ENCODE peak calls at places on chromosomes 7 and 10, in eight cellular contexts. Y is left colon; O is stimulated activated CD8-positive, alpha-beta memory T cell treated with anti-CD3 and anti-CD28 coated beads, Interleukin-2, amount 100 ng/mL, for 48 hours; H is GM20000; S is ovary; L is heart left ventricle; D is stimulated activated CD4-positive, alpha-beta T cell treated with anti-CD3 and anti-CD28 coated beads, Interleukin-2, amount 100 ng/mL, for 48 hours; K is effector CD4-positive, alpha-beta T cell. B is an unnamed sample.

GRCh38 chr10:129707406-129708388 is 240.7 kb downstream of the MGMT start:
- DNase-seq in Y (no peak), K (no peak), H (no peak), S (no peak), D (no peak), O (no peak), L (peak), B (no peak)

GRCh38 chr10:113585949-113586348 is 33.1 kb downstream of the HABP2 start:
- DNase-seq in L (no peak), Y (no peak), K (no peak), D (no peak), H (peak), O (no peak), S (no peak), B (no peak)

GRCh38 chr10:131195552-131196159 is 115.9 kb downstream of the TCERG1L start:
- DNase-seq in D (no peak), O (no peak), L (no peak), H (no peak), S (no peak), Y (no peak), K (no peak), B (peak)

GRCh38 chr7:155770186-155770585 is 42.1 kb downstream of the SHH start:
- DNase-seq in Y (no peak), H (no peak), D (no peak), L (no peak), K (no peak), O (no peak), S (no peak), B (no peak)

GRCh38 chr10:580796-581195 is 108.7 kb downstream of the DIP2C start:
- DNase-seq in D (no peak), Y (no peak), H (no peak), S (no peak), L (no peak), O (no peak), K (no peak), B (no peak)

GRCh38 chr10:77801474-77802238 is 124.9 kb downstream of the DLG5 start:
- DNase-seq in H (peak), K (peak), L (no peak), O (peak), D (peak), S (no peak), Y (no peak), B (no peak)

GRCh38 chr10:132372516-132373095 is 24.4 kb upstream of the PWWP2B start:
- DNase-seq in O (no peak), D (no peak), Y (no peak), L (no peak), K (no peak), S (peak), H (no peak), B (no peak)

GRCh38 chr10:43702213-43702935 is 53.7 kb upstream of the ZNF32 start:
- DNase-seq in H (no peak), D (no peak), O (no peak), S (no peak), Y (no peak), L (no peak), K (no peak), B (no peak)

GRCh38 chr10:73646598-73647041 is 5.3 kb upstream of the MYOZ1 start:
- DNase-seq in Y (no peak), S (no peak), O (no peak), H (no peak), K (no peak), L (no peak), D (no peak), B (no peak)

GRCh38 chr10:69730251-69731156 is 71.2 kb upstream of the COL13A1 start:
- DNase-seq in Y (no peak), O (no peak), K (no peak), L (peak), S (no peak), H (no peak), D (no peak), B (no peak)

GRCh38 chr7:2017483-2017891 is 215.3 kb downstream of the MAD1L1 start:
- DNase-seq in L (no peak), S (no peak), H (no peak), D (no peak), O (no peak), K (no peak), Y (no peak), B (peak)

GRCh38 chr7:27295236-27295635 is 52.6 kb downstream of the EVX1 start:
- DNase-seq in L (no peak), H (no peak), K (no peak), O (no peak), D (no peak), S (no peak), Y (no peak), B (no peak)

GRCh38 chr7:120060283-120060682 is 212.7 kb upstream of the KCND2 start:
- DNase-seq in K (no peak), L (no peak), H (no peak), O (no peak), D (no peak), Y (no peak), S (no peak), B (no peak)

GRCh38 chr10:500876-501275 is 188.6 kb downstream of the DIP2C start:
- DNase-seq in D (no peak), S (no peak), K (no peak), H (no peak), L (no peak), Y (peak), O (no peak), B (peak)

GRCh38 chr10:3682745-3683144 is 102.3 kb downstream of the KLF6 start:
- DNase-seq in S (no peak), K (no peak), D (no peak), O (no peak), L (no peak), H (no peak), Y (no peak), B (no peak)

GRCh38 chr7:91720255-91720937 is 160.1 kb downstream of the MTERF1 start:
- DNase-seq in H (no peak), D (no peak), O (no peak), L (no peak), Y (no peak), S (no peak), K (no peak), B (no peak)

GRCh38 chr7:30276203-30276900 is 8.0 kb upstream of the ZNRF2 start:
- DNase-seq in D (peak), O (no peak), S (peak), H (peak), K (peak), L (peak), Y (peak), B (no peak)

GRCh38 chr7:23449941-23450340 is 20.4 kb downstream of the IGF2BP3 start:
- DNase-seq in K (no peak), O (no peak), H (no peak), S (no peak), D (no peak), Y (no peak), L (no peak), B (no peak)

GRCh38 chr10:62270020-62270419 is 1.4 kb upstream of the RTKN2 start:
- DNase-seq in L (no peak), S (no peak), Y (no peak), D (no peak), H (no peak), O (no peak), K (no peak), B (no peak)

GRCh38 chr10:21849624-21850023 is 153.9 kb downstream of the DNAJC1 start:
- DNase-seq in O (no peak), K (no peak), S (no peak), D (no peak), H (no peak), L (no peak), Y (no peak), B (no peak)

GRCh38 chr10:71517310-71518159 is 120.8 kb downstream of the CDH23 start:
- DNase-seq in K (no peak), H (no peak), D (no peak), L (no peak), S (no peak), Y (no peak), O (no peak), B (no peak)

GRCh38 chr10:132375116-132375794 is 21.7 kb upstream of the PWWP2B start:
- DNase-seq in S (peak), L (no peak), K (no peak), H (no peak), D (no peak), O (no peak), Y (no peak), B (peak)

GRCh38 chr10:29254123-29255046 is 34.5 kb upstream of the LYZL1 start:
- DNase-seq in K (no peak), H (peak), O (no peak), D (no peak), L (no peak), S (no peak), Y (no peak), B (no peak)

GRCh38 chr10:29688230-29688634 is 53.5 kb upstream of the SVIL start:
- DNase-seq in D (no peak), O (no peak), H (no peak), Y (no peak), S (no peak), L (no peak), K (no peak), B (no peak)

GRCh38 chr7:128236924-128237586 is 4.0 kb upstream of the LEP start:
- DNase-seq in S (no peak), Y (no peak), O (no peak), L (no peak), D (no peak), K (no peak), H (no peak), B (peak)

GRCh38 chr10:50312464-50313437 is 61.4 kb upstream of the ASAH2 start:
- DNase-seq in O (no peak), L (no peak), S (no peak), D (no peak), K (no peak), Y (no peak), H (no peak), B (no peak)

GRCh38 chr7:149220534-149220933 is 18.9 kb upstream of the ZNF212 start:
- DNase-seq in H (no peak), D (no peak), Y (no peak), S (no peak), O (no peak), K (no peak), L (no peak), B (no peak)

GRCh38 chr10:80259405-80259871 is 30.0 kb downstream of the MAT1A start:
- DNase-seq in S (no peak), L (no peak), O (no peak), H (no peak), D (no peak), K (no peak), Y (no peak), B (no peak)

GRCh38 chr7:104137971-104138370 is 69.8 kb downstream of the ORC5 start:
- DNase-seq in S (no peak), H (no peak), Y (no peak), D (no peak), K (no peak), L (no peak), O (no peak), B (no peak)

GRCh38 chr7:135925205-135925604 is 52.0 kb downstream of the MTPN start:
- DNase-seq in S (no peak), O (no peak), Y (no peak), K (no peak), L (no peak), D (no peak), H (no peak), B (no peak)

GRCh38 chr7:130721486-130722277 is 12.3 kb downstream of the KLF14 start:
- DNase-seq in K (no peak), D (no peak), O (no peak), H (peak), L (peak), S (peak), Y (peak), B (no peak)

GRCh38 chr10:74104480-74104879 is 46.1 kb downstream of the AP3M1 start:
- DNase-seq in D (no peak), K (no peak), O (no peak), H (no peak), S (no peak), L (no peak), Y (no peak), B (no peak)

GRCh38 chr7:107390921-107391320 is 78.9 kb upstream of the GPR22 start:
- DNase-seq in H (no peak), Y (no peak), S (no peak), L (no peak), K (no peak), O (no peak), D (no peak), B (no peak)

GRCh38 chr7:70598976-70599375 is 533.0 kb upstream of the GALNT17 start:
- DNase-seq in K (no peak), D (no peak), O (no peak), S (no peak), L (no peak), Y (peak), H (no peak), B (no peak)

GRCh38 chr10:3969876-3970666 is 185.1 kb upstream of the KLF6 start:
- DNase-seq in D (no peak), Y (peak), L (no peak), S (no peak), K (no peak), H (no peak), O (no peak), B (no peak)

GRCh38 chr7:149780636-149781419 is 7.4 kb upstream of the ZNF467 start:
- DNase-seq in O (no peak), L (no peak), S (no peak), D (no peak), H (no peak), K (no peak), Y (no peak), B (no peak)

B was measured in upper lobe of left lung.